ENCODE peak calls at places on chromosomes 7 and 10, in four cellular contexts. G is M059J, K is thyroid gland, J is AG04450. Y is an unnamed sample.

GRCh38 chr10:123165445-123166072 is 11.4 kb downstream of the BUB3 start:
- DNase-seq in G (no peak), K (no peak), J (no peak), Y (no peak)

GRCh38 chr7:98223351-98223897 is 12.2 kb downstream of the BHLHA15 start:
- DNase-seq in G (no peak), J (no peak), K (no peak), Y (no peak)

GRCh38 chr10:1942478-1942877 is 205.2 kb upstream of the ADARB2 start:
- DNase-seq in K (no peak), G (no peak), J (no peak), Y (no peak)

GRCh38 chr10:87064651-87065050 is 30.0 kb downstream of the GLUD1 start:
- DNase-seq in J (no peak), K (no peak), G (no peak), Y (peak; percentile 8)

GRCh38 chr10:113169111-113169510 is 219.1 kb downstream of the TCF7L2 start:
- DNase-seq in J (no peak), G (no peak), K (no peak), Y (no peak)

GRCh38 chr10:57222129-57222528 is 861.1 kb upstream of the ZWINT start:
- DNase-seq in J (no peak), G (no peak), K (no peak), Y (no peak)

GRCh38 chr10:5812283-5813090 is 747 bp downstream of the GDI2 start:
- DNase-seq in G (peak; percentile 15), J (no peak), K (peak; percentile 60), Y (peak; percentile 50)

GRCh38 chr10:96516337-96516736 is 2.6 kb upstream of the TLL2 start:
- DNase-seq in J (no peak), G (no peak), K (no peak), Y (no peak)

GRCh38 chr7:55065079-55065478 is 46.3 kb downstream of the EGFR start:
- DNase-seq in K (no peak), G (peak; percentile 95), J (peak; percentile 93), Y (no peak)

GRCh38 chr7:143429770-143430698 is 13.2 kb upstream of the TAS2R60 start:
- DNase-seq in K (no peak), G (no peak), J (no peak), Y (no peak)

GRCh38 chr7:31825576-31825975 is 138.6 kb downstream of the PPP1R17 start:
- DNase-seq in G (no peak), J (no peak), K (no peak), Y (no peak)

GRCh38 chr10:43202224-43202656 is 64.0 kb downstream of the CSGALNACT2 start:
- DNase-seq in G (no peak), J (no peak), K (peak; percentile 37), Y (peak; percentile 25)

GRCh38 chr7:96016735-96017134 is 244.4 kb downstream of the DYNC1I1 start:
- DNase-seq in G (no peak), J (no peak), K (no peak), Y (no peak)

GRCh38 chr10:31268616-31269303 is 50.3 kb upstream of the ZEB1 start:
- DNase-seq in J (no peak), G (no peak), K (no peak), Y (no peak)

GRCh38 chr10:86687750-86688149 is 19.4 kb downstream of the LDB3 start:
- DNase-seq in J (peak; percentile 66), K (no peak), G (peak; percentile 26), Y (no peak)

GRCh38 chr10:92688927-92689662 is 660 bp upstream of the HHEX start:
- DNase-seq in J (no peak), G (no peak), K (peak; percentile 88), Y (peak; percentile 61)

GRCh38 chr7:150736864-150737263 is 354 bp upstream of the GIMAP5 start:
- DNase-seq in G (no peak), J (no peak), K (no peak), Y (no peak)

GRCh38 chr7:100215895-100216294 is 3.9 kb upstream of the PVRIG start:
- DNase-seq in K (no peak), J (no peak), G (peak; percentile 29), Y (peak; percentile 57)

GRCh38 chr10:89373916-89374711 is 3.7 kb upstream of the IFIT1B start:
- DNase-seq in K (peak; percentile 92), G (peak; percentile 96), J (no peak), Y (peak; percentile 90)

Y was measured in body of pancreas.